ENCODE peak calls at places on chromosomes 4 and X, in nine cellular contexts. One of them, this sample, is unnamed.

GRCh38 chr4:85243857-85244256 is 231.1 kb upstream of the ARHGAP24 start:
- DNase-seq in NAMALWA: no peak
- DNase-seq in activated CD8-positive, alpha-beta T cell treated with anti-CD3 and anti-CD28 coated beads for 36 hours: no peak
- DNase-seq in pons: no peak
- DNase-seq in RPMI7951: no peak
- DNase-seq in foreskin fibroblast: no peak
- DNase-seq in T-helper 1 cell: no peak
- DNase-seq in NCI-H1436 treated with DMSO at 0.1 percent for 48 hours: no peak
- DNase-seq in Caki2: no peak
- DNase-seq in this sample: no peak

GRCh38 chr4:48781968-48782367 is 1.9 kb upstream of the FRYL start:
- DNase-seq in foreskin fibroblast: no peak
- DNase-seq in T-helper 1 cell: no peak
- DNase-seq in activated CD8-positive, alpha-beta T cell treated with anti-CD3 and anti-CD28 coated beads for 36 hours: no peak
- DNase-seq in NCI-H1436 treated with DMSO at 0.1 percent for 48 hours: no peak
- DNase-seq in NAMALWA: no peak
- DNase-seq in Caki2: no peak
- DNase-seq in pons: no peak
- DNase-seq in RPMI7951: no peak
- DNase-seq in this sample: no peak

GRCh38 chrX:14607446-14607845 is 78.1 kb downstream of the GLRA2 start:
- DNase-seq in foreskin fibroblast: no peak
- DNase-seq in Caki2: no peak
- DNase-seq in RPMI7951: no peak
- DNase-seq in activated CD8-positive, alpha-beta T cell treated with anti-CD3 and anti-CD28 coated beads for 36 hours: no peak
- DNase-seq in NCI-H1436 treated with DMSO at 0.1 percent for 48 hours: no peak
- DNase-seq in pons: no peak
- DNase-seq in T-helper 1 cell: no peak
- DNase-seq in NAMALWA: no peak
- DNase-seq in this sample: no peak

GRCh38 chr4:87824352-87824751 is 8.4 kb upstream of the MEPE start:
- DNase-seq in NCI-H1436 treated with DMSO at 0.1 percent for 48 hours: no peak
- DNase-seq in pons: no peak
- DNase-seq in activated CD8-positive, alpha-beta T cell treated with anti-CD3 and anti-CD28 coated beads for 36 hours: no peak
- DNase-seq in Caki2: no peak
- DNase-seq in RPMI7951: no peak
- DNase-seq in foreskin fibroblast: no peak
- DNase-seq in T-helper 1 cell: no peak
- DNase-seq in NAMALWA: no peak
- DNase-seq in this sample: no peak

GRCh38 chr4:152894673-152895072 is 41.5 kb upstream of the FHDC1 start:
- DNase-seq in pons: no peak
- DNase-seq in T-helper 1 cell: no peak
- DNase-seq in NCI-H1436 treated with DMSO at 0.1 percent for 48 hours: no peak
- DNase-seq in Caki2: no peak
- DNase-seq in NAMALWA: no peak
- DNase-seq in activated CD8-positive, alpha-beta T cell treated with anti-CD3 and anti-CD28 coated beads for 36 hours: no peak
- DNase-seq in RPMI7951: peak
- DNase-seq in foreskin fibroblast: peak
- DNase-seq in this sample: no peak

GRCh38 chr4:74675673-74676279 is 118.5 kb downstream of the BTC start:
- DNase-seq in NCI-H1436 treated with DMSO at 0.1 percent for 48 hours: no peak
- DNase-seq in Caki2: peak
- DNase-seq in T-helper 1 cell: no peak
- DNase-seq in pons: peak
- DNase-seq in RPMI7951: peak
- DNase-seq in foreskin fibroblast: peak
- DNase-seq in activated CD8-positive, alpha-beta T cell treated with anti-CD3 and anti-CD28 coated beads for 36 hours: peak
- DNase-seq in NAMALWA: peak
- DNase-seq in this sample: peak

GRCh38 chr4:122140834-122141233 is 11.3 kb upstream of the BLTP1 start:
- DNase-seq in activated CD8-positive, alpha-beta T cell treated with anti-CD3 and anti-CD28 coated beads for 36 hours: no peak
- DNase-seq in foreskin fibroblast: no peak
- DNase-seq in pons: no peak
- DNase-seq in NCI-H1436 treated with DMSO at 0.1 percent for 48 hours: no peak
- DNase-seq in T-helper 1 cell: no peak
- DNase-seq in RPMI7951: no peak
- DNase-seq in NAMALWA: no peak
- DNase-seq in Caki2: no peak
- DNase-seq in this sample: no peak

GRCh38 chr4:59247032-59247431 is 1953.1 kb upstream of the ADGRL3 start:
- DNase-seq in pons: peak
- DNase-seq in activated CD8-positive, alpha-beta T cell treated with anti-CD3 and anti-CD28 coated beads for 36 hours: no peak
- DNase-seq in foreskin fibroblast: no peak
- DNase-seq in T-helper 1 cell: no peak
- DNase-seq in Caki2: no peak
- DNase-seq in NCI-H1436 treated with DMSO at 0.1 percent for 48 hours: no peak
- DNase-seq in NAMALWA: peak
- DNase-seq in RPMI7951: no peak
- DNase-seq in this sample: no peak

GRCh38 chr4:152164561-152164960 is 371.3 kb downstream of the FBXW7 start:
- DNase-seq in pons: no peak
- DNase-seq in T-helper 1 cell: no peak
- DNase-seq in NCI-H1436 treated with DMSO at 0.1 percent for 48 hours: no peak
- DNase-seq in NAMALWA: no peak
- DNase-seq in RPMI7951: no peak
- DNase-seq in foreskin fibroblast: no peak
- DNase-seq in Caki2: no peak
- DNase-seq in activated CD8-positive, alpha-beta T cell treated with anti-CD3 and anti-CD28 coated beads for 36 hours: no peak
- DNase-seq in this sample: no peak

GRCh38 chrX:103187953-103188475 is 26.9 kb upstream of the BEX4 start:
- DNase-seq in T-helper 1 cell: no peak
- DNase-seq in NCI-H1436 treated with DMSO at 0.1 percent for 48 hours: no peak
- DNase-seq in RPMI7951: peak
- DNase-seq in NAMALWA: no peak
- DNase-seq in Caki2: peak
- DNase-seq in activated CD8-positive, alpha-beta T cell treated with anti-CD3 and anti-CD28 coated beads for 36 hours: no peak
- DNase-seq in pons: no peak
- DNase-seq in foreskin fibroblast: no peak
- DNase-seq in this sample: no peak

GRCh38 chr4:124105212-124105611 is 607.3 kb downstream of the ANKRD50 start:
- DNase-seq in foreskin fibroblast: no peak
- DNase-seq in NCI-H1436 treated with DMSO at 0.1 percent for 48 hours: no peak
- DNase-seq in T-helper 1 cell: no peak
- DNase-seq in Caki2: peak
- DNase-seq in pons: no peak
- DNase-seq in NAMALWA: no peak
- DNase-seq in RPMI7951: peak
- DNase-seq in activated CD8-positive, alpha-beta T cell treated with anti-CD3 and anti-CD28 coated beads for 36 hours: no peak
- DNase-seq in this sample: no peak

GRCh38 chrX:129115104-129115503 is 408.2 kb downstream of the SMARCA1 start:
- DNase-seq in foreskin fibroblast: no peak
- DNase-seq in NAMALWA: peak
- DNase-seq in RPMI7951: no peak
- DNase-seq in Caki2: peak
- DNase-seq in pons: peak
- DNase-seq in T-helper 1 cell: no peak
- DNase-seq in NCI-H1436 treated with DMSO at 0.1 percent for 48 hours: peak
- DNase-seq in activated CD8-positive, alpha-beta T cell treated with anti-CD3 and anti-CD28 coated beads for 36 hours: peak
- DNase-seq in this sample: no peak

GRCh38 chr4:156677136-156677535 is 294.5 kb downstream of the PDGFC start:
- DNase-seq in RPMI7951: peak
- DNase-seq in Caki2: no peak
- DNase-seq in activated CD8-positive, alpha-beta T cell treated with anti-CD3 and anti-CD28 coated beads for 36 hours: no peak
- DNase-seq in pons: no peak
- DNase-seq in NAMALWA: peak
- DNase-seq in foreskin fibroblast: peak
- DNase-seq in T-helper 1 cell: no peak
- DNase-seq in NCI-H1436 treated with DMSO at 0.1 percent for 48 hours: no peak
- DNase-seq in this sample: no peak

GRCh38 chr4:62940229-62940628 is 1469.0 kb downstream of the TECRL start:
- DNase-seq in NCI-H1436 treated with DMSO at 0.1 percent for 48 hours: no peak
- DNase-seq in activated CD8-positive, alpha-beta T cell treated with anti-CD3 and anti-CD28 coated beads for 36 hours: no peak
- DNase-seq in pons: no peak
- DNase-seq in Caki2: peak
- DNase-seq in NAMALWA: no peak
- DNase-seq in T-helper 1 cell: no peak
- DNase-seq in foreskin fibroblast: no peak
- DNase-seq in RPMI7951: no peak
- DNase-seq in this sample: no peak

GRCh38 chr4:69951602-69952001 is 13.9 kb downstream of the CSN2 start:
- DNase-seq in NAMALWA: no peak
- DNase-seq in NCI-H1436 treated with DMSO at 0.1 percent for 48 hours: no peak
- DNase-seq in RPMI7951: no peak
- DNase-seq in pons: no peak
- DNase-seq in activated CD8-positive, alpha-beta T cell treated with anti-CD3 and anti-CD28 coated beads for 36 hours: no peak
- DNase-seq in T-helper 1 cell: no peak
- DNase-seq in Caki2: no peak
- DNase-seq in foreskin fibroblast: no peak
- DNase-seq in this sample: no peak

GRCh38 chrX:10172867-10173266 is 16.1 kb downstream of the CLCN4 start:
- DNase-seq in RPMI7951: no peak
- DNase-seq in T-helper 1 cell: no peak
- DNase-seq in Caki2: no peak
- DNase-seq in foreskin fibroblast: peak
- DNase-seq in activated CD8-positive, alpha-beta T cell treated with anti-CD3 and anti-CD28 coated beads for 36 hours: no peak
- DNase-seq in pons: no peak
- DNase-seq in NCI-H1436 treated with DMSO at 0.1 percent for 48 hours: no peak
- DNase-seq in NAMALWA: no peak
- DNase-seq in this sample: no peak

GRCh38 chr4:84493092-84493850 is 5.8 kb downstream of the NKX6-1 start:
- DNase-seq in activated CD8-positive, alpha-beta T cell treated with anti-CD3 and anti-CD28 coated beads for 36 hours: peak
- DNase-seq in RPMI7951: peak
- DNase-seq in Caki2: no peak
- DNase-seq in NAMALWA: no peak
- DNase-seq in NCI-H1436 treated with DMSO at 0.1 percent for 48 hours: no peak
- DNase-seq in T-helper 1 cell: no peak
- DNase-seq in foreskin fibroblast: no peak
- DNase-seq in pons: no peak
- DNase-seq in this sample: no peak

GRCh38 chr4:44162538-44163270 is 285.9 kb downstream of the KCTD8 start:
- DNase-seq in foreskin fibroblast: no peak
- DNase-seq in activated CD8-positive, alpha-beta T cell treated with anti-CD3 and anti-CD28 coated beads for 36 hours: no peak
- DNase-seq in RPMI7951: no peak
- DNase-seq in pons: no peak
- DNase-seq in NCI-H1436 treated with DMSO at 0.1 percent for 48 hours: no peak
- DNase-seq in Caki2: no peak
- DNase-seq in T-helper 1 cell: no peak
- DNase-seq in NAMALWA: no peak
- DNase-seq in this sample: no peak